ENCODE peak calls at places on chromosome 1, in ten cellular contexts. C is fibroblast of pulmonary artery, G is HS-27A, O is body of pancreas, H is mesothelial cell of epicardium, P is tibial artery, W is ELR, L is activated T-cell treated with anti-CD3 and anti-CD28 coated beads for 1 hour, I is A673, N is ovary. E is an unnamed sample.

GRCh38 chr1:24903560-24903954 is 26.5 kb downstream of the RUNX3 start:
- DNase-seq in C (no peak), G (no peak), L (no peak), I (no peak), W (no peak), H (no peak), O (no peak), P (peak; percentile 32), N (no peak), E (no peak)

GRCh38 chr1:143691400-143691891 is 280.3 kb downstream of the FAM72C start:
- DNase-seq in L (no peak), W (peak; percentile 69), C (no peak), G (no peak), H (no peak), N (no peak), O (no peak), I (peak; percentile 49), P (no peak), E (no peak)

GRCh38 chr1:228145498-228146425 is 4.0 kb upstream of the GJC2 start:
- DNase-seq in P (no peak), H (no peak), G (no peak), C (no peak), O (no peak), W (no peak), L (no peak), N (no peak), I (no peak), E (no peak)

GRCh38 chr1:238951809-238952208 is 434.6 kb upstream of the CHRM3 start:
- DNase-seq in O (peak; percentile 13), W (peak; percentile 77), G (peak; percentile 43), H (no peak), N (no peak), C (peak; percentile 47), I (peak; percentile 20), P (no peak), L (no peak), E (peak; percentile 54)

GRCh38 chr1:91608876-91609275 is 108.2 kb downstream of the CDC7 start:
- DNase-seq in C (peak; percentile 16), I (no peak), N (no peak), L (no peak), H (no peak), W (peak; percentile 71), P (no peak), O (no peak), G (peak; percentile 61), E (no peak)

GRCh38 chr1:78225153-78225552 is 179.4 kb downstream of the GIPC2 start:
- DNase-seq in C (no peak), O (no peak), W (peak; percentile 24), H (no peak), I (peak; percentile 23), L (no peak), P (no peak), G (no peak), N (no peak), E (no peak)

GRCh38 chr1:155909894-155910293 is 1.3 kb downstream of the RIT1 start:
- DNase-seq in I (no peak), W (peak; percentile 58), O (no peak), L (no peak), H (no peak), N (no peak), G (no peak), P (no peak), C (peak; percentile 54), E (no peak)

GRCh38 chr1:89780721-89781120 is 40.1 kb upstream of the LRRC8D start:
- DNase-seq in H (no peak), O (no peak), I (peak; percentile 75), L (no peak), C (peak; percentile 53), W (peak; percentile 76), G (no peak), N (no peak), P (no peak), E (peak; percentile 4)

GRCh38 chr1:208166340-208167138 is 77.6 kb downstream of the PLXNA2 start:
- DNase-seq in W (no peak), C (no peak), O (no peak), L (no peak), H (no peak), P (peak; percentile 11), G (no peak), N (no peak), I (no peak), E (no peak)